ENCODE peak calls at places on chromosomes 1 and 21, in seven cellular contexts. I, E, P, W, H, R and Q are unnamed samples.

GRCh38 chr1:231420959-231421615 is 1.0 kb downstream of the EGLN1 start:
- DNase-seq in I (peak), E (peak), P (no peak), W (peak), H (peak), R (peak), Q (peak)

GRCh38 chr21:31354604-31355443 is 10.8 kb upstream of the TIAM1 start:
- DNase-seq in I (no peak), E (no peak), P (peak), W (no peak), H (no peak), R (no peak), Q (peak)

GRCh38 chr1:117747605-117748004 is 141.8 kb downstream of the TENT5C start:
- DNase-seq in I (no peak), E (no peak), P (no peak), W (no peak), H (no peak), R (no peak), Q (no peak)

GRCh38 chr1:64975127-64975526 is 8.8 kb upstream of the JAK1 start:
- DNase-seq in I (no peak), E (no peak), P (no peak), W (no peak), H (no peak), R (no peak), Q (no peak)

GRCh38 chr1:46960250-46960649 is 19.0 kb upstream of the CYP4A11 start:
- DNase-seq in I (no peak), E (no peak), P (no peak), W (no peak), H (no peak), R (no peak), Q (no peak)

GRCh38 chr1:204341380-204341779 is 18.3 kb downstream of the PLEKHA6 start:
- DNase-seq in I (no peak), E (no peak), P (no peak), W (no peak), H (no peak), R (no peak), Q (peak)

GRCh38 chr1:83998599-83999315 is at the start of gene TTLL7:
- DNase-seq in I (peak), E (peak), P (no peak), W (peak), H (no peak), R (peak), Q (no peak)

GRCh38 chr1:19557609-19558051 is 72.3 kb upstream of the CAPZB start:
- DNase-seq in I (no peak), E (no peak), P (no peak), W (no peak), H (no peak), R (no peak), Q (no peak)

GRCh38 chr1:12185556-12186276 is 18.9 kb downstream of the TNFRSF1B start:
- DNase-seq in I (no peak), E (no peak), P (no peak), W (no peak), H (no peak), R (no peak), Q (no peak)

GRCh38 chr1:192522673-192523072 is 52.9 kb upstream of the RGS1 start:
- DNase-seq in I (no peak), E (no peak), P (no peak), W (no peak), H (no peak), R (no peak), Q (no peak)

GRCh38 chr21:46352913-46353312 is 29.0 kb downstream of the PCNT start:
- DNase-seq in I (no peak), E (no peak), P (no peak), W (no peak), H (no peak), R (no peak), Q (no peak)

GRCh38 chr21:46356005-46356338 is 32.0 kb downstream of the PCNT start:
- DNase-seq in I (no peak), E (no peak), P (no peak), W (no peak), H (no peak), R (no peak), Q (no peak)

GRCh38 chr21:46355161-46356004 is 31.4 kb downstream of the PCNT start:
- DNase-seq in I (no peak), E (no peak), P (no peak), W (no peak), H (no peak), R (peak), Q (no peak)

GRCh38 chr21:46354046-46354445 is 30.1 kb downstream of the PCNT start:
- DNase-seq in I (peak), E (no peak), P (no peak), W (no peak), H (no peak), R (peak), Q (no peak)

GRCh38 chr21:46354518-46354917 is 30.6 kb downstream of the PCNT start:
- DNase-seq in I (peak), E (no peak), P (no peak), W (no peak), H (no peak), R (peak), Q (no peak)
- H3K4me3 ChIP-seq in I (no peak), E (no peak), P (no peak), W (no peak), H (no peak), R (no peak), Q (no peak)

GRCh38 chr1:61100578-61100977 is 18.2 kb downstream of the NFIA start:
- DNase-seq in I (no peak), E (no peak), P (no peak), W (no peak), H (no peak), R (no peak), Q (no peak)
- H3K4me3 ChIP-seq in I (no peak), E (no peak), P (no peak), W (no peak), H (no peak), R (no peak), Q (no peak)

DNA sequence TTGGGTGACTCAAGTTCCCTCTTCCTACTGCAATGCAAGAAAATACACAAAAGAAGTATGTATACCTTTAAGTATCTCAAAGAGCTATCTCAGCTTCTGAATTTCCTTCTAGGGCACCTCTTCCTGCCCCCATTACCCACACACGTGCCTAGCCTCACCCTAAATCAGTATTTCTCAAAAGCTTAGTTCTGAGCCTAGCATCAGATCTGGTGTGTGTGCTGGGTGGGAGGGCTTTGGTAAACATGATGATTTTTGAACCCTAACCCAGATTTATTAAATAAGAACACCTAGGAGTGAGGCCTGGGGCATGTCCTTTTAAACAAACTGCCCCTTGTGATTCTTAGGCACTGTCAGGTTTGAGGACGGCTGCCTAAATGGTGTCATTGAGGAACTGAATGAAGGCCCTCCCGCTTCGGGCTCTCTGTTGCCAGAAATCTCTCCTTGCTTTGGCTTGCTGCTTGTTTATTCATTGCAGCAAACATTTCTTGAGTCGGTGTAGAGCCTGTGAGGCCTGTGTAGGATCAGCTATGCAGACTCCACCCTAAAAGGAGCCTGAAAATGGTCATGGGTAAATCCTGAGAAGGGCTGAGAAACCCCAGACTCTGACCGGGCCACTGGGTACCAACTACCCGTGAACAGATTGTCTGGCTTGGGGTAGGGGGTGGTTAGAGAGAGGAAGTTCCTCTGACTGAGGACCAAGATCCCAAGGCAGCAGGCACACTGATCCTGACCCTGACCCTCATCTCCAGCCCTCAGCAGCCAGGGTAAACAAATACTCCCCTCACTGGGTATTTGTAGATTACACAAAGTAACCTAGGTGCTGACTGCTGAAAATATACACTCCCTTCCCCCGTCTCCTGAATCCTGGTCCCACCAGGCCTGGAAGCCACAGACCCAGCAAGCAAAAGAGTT is 3.0 kb downstream of the IL6R start:
- DNase-seq in I (no peak), E (no peak), P (no peak), W (no peak), H (no peak), R (peak), Q (peak)
- H3K4me3 ChIP-seq in I (peak), E (no peak), P (no peak), W (peak), H (peak), R (peak), Q (no peak)

DNA sequence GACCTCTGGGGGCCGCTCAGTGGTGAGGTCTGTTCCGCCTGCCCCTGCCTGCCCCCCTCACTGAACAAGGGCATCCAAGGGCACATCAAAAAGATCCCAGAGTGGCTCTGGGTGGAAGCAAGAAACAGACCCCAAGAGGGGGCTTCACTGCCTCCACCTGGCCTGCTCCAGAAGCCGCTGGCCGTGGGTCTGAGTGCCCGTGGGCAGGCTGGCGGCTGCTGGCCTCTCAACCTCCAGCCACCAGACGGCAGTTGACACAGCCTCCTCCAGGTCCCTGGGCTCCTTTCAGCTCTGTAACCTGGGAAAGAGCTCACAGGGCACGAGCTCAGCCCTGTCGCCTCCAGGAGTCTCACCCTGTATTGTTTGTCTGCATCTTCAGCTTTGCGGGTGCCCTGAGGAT is 56.3 kb downstream of the SLX9 start:
- DNase-seq in I (no peak), E (no peak), P (no peak), W (no peak), H (no peak), R (no peak), Q (no peak)
- H3K4me3 ChIP-seq in I (no peak), E (no peak), P (no peak), W (no peak), H (no peak), R (no peak), Q (no peak)

GRCh38 chr21:46298083-46298412 is 11.9 kb downstream of the YBEY start:
- DNase-seq in I (no peak), E (no peak), P (no peak), W (no peak), H (no peak), R (no peak), Q (peak)
- H3K4me3 ChIP-seq in I (peak), E (no peak), P (no peak), W (peak), H (peak), R (no peak), Q (peak)

GRCh38 chr1:207031632-207032258 is 811 bp downstream of the C1orf116 start:
- DNase-seq in I (no peak), E (no peak), P (no peak), W (no peak), H (no peak), R (no peak), Q (no peak)
- H3K4me3 ChIP-seq in I (peak), E (no peak), P (no peak), W (no peak), H (no peak), R (no peak), Q (no peak)

GRCh38 chr1:235325854-235326253 is 2.1 kb downstream of the ARID4B start:
- DNase-seq in I (no peak), E (no peak), P (no peak), W (no peak), H (no peak), R (no peak), Q (no peak)
- H3K4me3 ChIP-seq in I (peak), E (peak), P (peak), W (peak), H (peak), R (peak), Q (peak)